ENCODE peak calls at places on chromosomes 5 and 9, in six cellular contexts. B, O, U, V, G and T are unnamed samples.

GRCh38 chr5:150645070-150645700 is 4.7 kb downstream of the SYNPO start:
- DNase-seq in O (no peak), B (no peak), G (peak), U (peak), V (no peak), T (no peak)

GRCh38 chr5:124956471-124957029 is 210.1 kb upstream of the ZNF608 start:
- DNase-seq in G (no peak), B (no peak), O (no peak), V (no peak), U (no peak), T (no peak)

GRCh38 chr5:127011151-127011550 is 19.2 kb downstream of the MARCHF3 start:
- DNase-seq in B (no peak), O (no peak), V (no peak), U (peak), G (no peak), T (no peak)

GRCh38 chr5:149633671-149634350 is 52.5 kb downstream of the ARHGEF37 start:
- DNase-seq in B (no peak), O (no peak), U (peak), V (no peak), G (peak), T (no peak)

GRCh38 chr9:129270205-129270604 is 92.1 kb upstream of the IER5L start:
- DNase-seq in U (no peak), G (no peak), B (no peak), O (peak), V (peak), T (peak)

GRCh38 chr5:62779010-62779422 is 200.4 kb downstream of the LRRC70 start:
- DNase-seq in G (no peak), V (peak), B (no peak), U (peak), O (peak), T (peak)

GRCh38 chr9:102479191-102479590 is 515.9 kb upstream of the CYLC2 start:
- DNase-seq in U (peak), O (no peak), V (no peak), B (no peak), G (no peak), T (no peak)

GRCh38 chr5:27377626-27378025 is 339.2 kb upstream of the CDH9 start:
- DNase-seq in B (no peak), G (no peak), V (no peak), U (no peak), O (no peak), T (no peak)

GRCh38 chr5:1402611-1403255 is 42.5 kb downstream of the SLC6A3 start:
- DNase-seq in B (no peak), V (no peak), U (no peak), G (no peak), O (no peak), T (no peak)

GRCh38 chr5:42656661-42657035 is 100.0 kb upstream of the CCDC152 start:
- DNase-seq in U (peak), V (peak), G (no peak), O (no peak), B (no peak), T (no peak)

GRCh38 chr5:172939045-172939444 is 20.2 kb upstream of the RPL26L1 start:
- DNase-seq in O (no peak), U (peak), G (no peak), V (no peak), B (no peak), T (no peak)

GRCh38 chr5:127958421-127959011 is 125.0 kb upstream of the SLC12A2 start:
- DNase-seq in B (no peak), O (no peak), V (no peak), U (peak), G (no peak), T (no peak)

GRCh38 chr5:77635617-77636422 is 2.7 kb downstream of the OTP start:
- DNase-seq in O (no peak), B (no peak), G (no peak), V (no peak), U (peak), T (no peak)

GRCh38 chr9:20640331-20641187 is 18.3 kb upstream of the MLLT3 start:
- DNase-seq in U (peak), G (peak), B (peak), O (peak), V (peak), T (peak)

GRCh38 chr5:96880402-96881164 is 4.3 kb downstream of the ERAP2 start:
- DNase-seq in B (no peak), O (no peak), V (no peak), U (peak), G (no peak), T (no peak)

GRCh38 chr5:115378754-115379153 is 82.3 kb upstream of the CCDC112 start:
- DNase-seq in B (no peak), G (no peak), V (no peak), O (no peak), U (no peak), T (no peak)

GRCh38 chr9:92234503-92234902 is 59.0 kb downstream of the IARS1 start:
- DNase-seq in V (no peak), U (no peak), G (no peak), O (no peak), B (no peak), T (no peak)

GRCh38 chr5:132260051-132260450 is 2.6 kb downstream of the PDLIM4 start:
- DNase-seq in G (no peak), V (no peak), B (no peak), U (peak), O (no peak), T (no peak)

GRCh38 chr5:146796911-146797310 is 81.6 kb downstream of the PPP2R2B start:
- DNase-seq in V (no peak), U (no peak), B (no peak), G (no peak), O (no peak), T (no peak)

GRCh38 chr9:129182625-129183494 is 4.8 kb upstream of the IER5L start:
- DNase-seq in U (peak), B (no peak), G (no peak), V (no peak), O (peak), T (no peak)

GRCh38 chr9:133943781-133944745 is 48.1 kb downstream of the VAV2 start:
- DNase-seq in V (peak), G (peak), U (no peak), B (no peak), O (no peak), T (no peak)

GRCh38 chr5:89064054-89064453 is 181.1 kb upstream of the MEF2C start:
- DNase-seq in G (no peak), B (no peak), U (no peak), O (peak), V (no peak), T (no peak)

GRCh38 chr9:133786936-133787748 is 49.0 kb upstream of the SARDH start:
- DNase-seq in B (no peak), V (no peak), G (no peak), O (no peak), U (no peak), T (no peak)

GRCh38 chr9:124443625-124444024 is 6.6 kb upstream of the ADGRD2 start:
- DNase-seq in B (no peak), V (no peak), O (no peak), U (no peak), G (peak), T (no peak)

GRCh38 chr9:129746092-129746760 is 6.6 kb downstream of the PTGES start:
- DNase-seq in V (no peak), O (no peak), B (no peak), G (no peak), U (no peak), T (no peak)

GRCh38 chr5:170503970-170504525 is at the start of gene KCNIP1:
- DNase-seq in U (no peak), O (no peak), G (no peak), B (peak), V (no peak), T (no peak)

GRCh38 chr5:134438641-134439621 is 27.2 kb upstream of the CDKN2AIPNL start:
- DNase-seq in G (peak), V (no peak), B (peak), O (no peak), U (peak), T (no peak)
- TF ChIP-seq CTCF in G (no peak), V (no peak), B (no peak), O (no peak), U (no peak), T (no peak)

DNA sequence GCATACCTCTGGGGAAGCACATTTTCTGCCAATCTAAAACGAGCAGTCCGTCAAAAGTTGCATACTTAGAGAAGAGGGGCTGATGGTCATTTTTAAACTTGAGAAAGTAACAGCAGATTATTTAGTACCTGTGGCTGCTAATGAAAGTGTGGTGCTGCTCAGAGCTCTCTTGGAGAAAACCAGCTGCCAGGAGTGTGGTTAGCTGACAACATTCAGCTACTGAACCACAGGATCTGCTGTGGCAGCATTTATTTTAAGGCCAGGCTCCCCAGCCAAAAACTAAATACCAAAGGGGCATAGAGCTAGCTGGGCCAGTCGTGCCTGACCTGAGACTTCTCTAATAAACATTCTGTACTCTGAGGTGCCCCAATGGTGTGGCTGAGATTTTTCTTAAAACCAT is 203.6 kb downstream of the EDIL3 start:
- DNase-seq in U (no peak), B (no peak), G (no peak), O (peak), V (no peak), T (no peak)
- TF ChIP-seq CTCF in U (no peak), B (no peak), G (no peak), O (no peak), V (no peak), T (no peak)

GRCh38 chr5:135163964-135164363 is 129.9 kb upstream of the PITX1 start:
- DNase-seq in G (no peak), O (no peak), B (no peak), U (no peak), V (no peak), T (no peak)

GRCh38 chr5:135159626-135160025 is 125.6 kb upstream of the PITX1 start:
- DNase-seq in O (no peak), B (no peak), U (no peak), V (no peak), G (no peak), T (no peak)

GRCh38 chr5:135163391-135163790 is 129.4 kb upstream of the PITX1 start:
- DNase-seq in B (no peak), V (no peak), U (no peak), O (no peak), G (no peak), T (no peak)

GRCh38 chr5:135160036-135160675 is 126.1 kb upstream of the PITX1 start:
- DNase-seq in G (no peak), B (no peak), V (no peak), O (no peak), U (no peak), T (no peak)

DNA sequence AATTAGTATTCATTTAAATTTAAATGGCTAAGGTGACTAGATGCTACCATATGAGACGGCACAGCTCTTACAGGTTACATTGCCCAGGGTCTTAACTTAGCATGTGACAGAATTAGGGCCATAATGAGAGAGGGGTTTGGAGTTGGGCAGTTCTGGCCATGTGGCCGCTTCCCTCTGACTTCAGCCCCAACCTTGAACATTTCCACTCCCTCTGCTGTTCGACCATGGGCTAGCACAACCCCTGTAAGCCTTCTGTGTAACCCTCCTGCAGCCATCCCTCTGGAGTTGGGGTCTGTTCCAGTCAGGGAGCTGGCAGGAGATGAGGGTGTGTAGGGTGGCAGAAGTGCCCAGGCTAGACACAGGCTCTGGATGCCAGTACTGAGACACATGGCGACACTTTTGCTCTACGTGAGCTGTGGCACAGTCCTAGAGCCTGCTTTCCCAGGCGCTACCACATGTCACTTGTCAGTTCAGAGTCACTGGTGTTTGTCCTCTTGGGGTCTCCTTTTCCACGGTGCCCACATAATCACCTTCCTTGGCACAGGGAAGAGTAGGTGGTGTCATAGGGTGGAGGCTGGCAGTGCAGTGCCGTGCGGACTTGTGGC is 128.7 kb upstream of the PITX1 start:
- DNase-seq in V (no peak), B (no peak), G (no peak), U (no peak), O (no peak), T (no peak)
- TF ChIP-seq CTCF in V (peak), B (no peak), G (no peak), U (peak), O (no peak), T (no peak)

DNA sequence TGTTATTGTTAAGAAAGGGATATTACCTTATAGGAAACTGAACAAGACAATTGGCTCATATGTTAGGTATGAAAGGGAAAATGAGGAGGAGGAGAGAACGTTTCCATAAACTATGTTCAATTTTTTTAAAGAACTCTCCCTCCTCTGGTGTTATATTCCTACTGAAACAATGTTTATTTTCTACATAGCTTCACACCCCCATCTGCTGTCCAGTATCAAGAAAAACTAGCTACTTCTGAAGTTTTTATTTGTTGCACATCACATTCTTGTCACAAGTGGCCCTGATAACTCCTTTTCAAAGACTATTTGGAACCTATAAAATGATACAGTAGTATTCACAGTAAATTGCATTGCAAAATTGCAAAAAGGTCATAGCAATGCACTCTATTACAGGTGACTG is 223.4 kb upstream of the FAM174A start:
- DNase-seq in U (peak), G (no peak), O (no peak), B (no peak), V (no peak), T (no peak)
- TF ChIP-seq CTCF in U (peak), G (no peak), O (no peak), B (no peak), V (no peak), T (no peak)

GRCh38 chr5:151683936-151684586 is 2.7 kb downstream of the SPARC start:
- DNase-seq in B (no peak), U (no peak), O (no peak), V (no peak), G (no peak), T (no peak)

GRCh38 chr5:151682751-151683331 is 3.9 kb downstream of the SPARC start:
- DNase-seq in U (no peak), B (no peak), G (no peak), V (no peak), O (no peak), T (no peak)

GRCh38 chr5:151680944-151681427 is 5.7 kb downstream of the SPARC start:
- DNase-seq in V (no peak), U (no peak), O (no peak), G (peak), B (no peak), T (no peak)

GRCh38 chr5:151683444-151683843 is 3.3 kb downstream of the SPARC start:
- DNase-seq in U (no peak), O (no peak), V (no peak), G (no peak), B (no peak), T (no peak)

DNA sequence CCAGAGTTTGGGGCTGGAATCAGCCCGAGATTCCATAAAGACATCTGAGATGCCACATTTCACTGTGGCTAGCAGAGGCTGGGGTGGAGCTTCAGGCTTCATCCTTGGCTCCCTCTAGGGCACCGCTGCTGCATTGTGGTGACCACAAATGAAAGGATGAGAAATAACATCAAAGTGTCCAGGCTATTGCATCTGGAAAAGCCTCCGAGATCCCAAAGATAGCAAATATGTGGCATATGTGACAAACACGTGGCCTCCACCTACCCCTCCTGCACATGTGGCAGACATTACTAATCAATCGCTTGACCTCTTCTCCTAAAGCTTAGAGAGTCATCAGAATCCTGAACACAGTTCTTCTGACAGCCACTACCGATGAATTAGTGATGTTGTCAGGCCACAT is 4.5 kb downstream of the SPARC start:
- DNase-seq in O (no peak), V (no peak), U (no peak), B (no peak), G (no peak), T (no peak)
- TF ChIP-seq CTCF in O (no peak), V (no peak), U (no peak), B (no peak), G (no peak), T (no peak)

DNA sequence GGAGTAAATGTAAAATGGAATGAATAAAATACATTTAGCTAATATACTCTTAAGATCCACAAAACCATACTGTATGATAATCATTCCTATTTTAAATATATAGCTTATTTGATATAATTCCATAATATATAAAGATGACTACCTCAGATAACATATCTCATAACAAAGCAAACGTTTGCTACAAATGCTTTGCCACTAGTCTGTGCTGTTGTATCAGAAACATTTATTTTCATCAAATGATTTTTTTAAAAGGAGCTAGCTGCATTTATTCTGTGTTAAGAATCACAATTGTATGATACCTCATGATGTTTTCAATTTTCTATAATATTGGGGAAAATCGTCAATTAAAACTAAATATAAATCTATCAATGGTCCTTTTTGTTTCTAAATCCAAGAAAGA is 567.2 kb downstream of the PTPRD start:
- DNase-seq in G (no peak), U (peak), V (peak), O (no peak), B (no peak), T (no peak)
- TF ChIP-seq CTCF in G (no peak), U (peak), V (peak), O (no peak), B (peak), T (no peak)

DNA sequence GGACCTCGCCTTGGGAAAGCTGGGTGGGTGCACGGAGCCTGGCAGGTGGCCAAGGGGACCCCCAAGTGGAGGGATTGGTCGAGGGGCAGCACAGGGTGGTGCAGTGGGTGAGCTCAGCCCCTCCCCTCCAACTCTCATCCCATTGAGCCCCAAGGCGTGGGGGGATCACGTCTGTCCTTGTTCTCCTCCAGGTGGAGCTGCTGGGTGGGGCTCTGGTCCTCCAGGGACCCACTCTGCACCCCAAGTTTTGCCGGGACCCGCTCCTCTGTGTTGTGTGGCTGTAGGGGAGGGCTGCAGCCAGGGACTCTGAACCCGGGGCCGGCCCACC is 3.6 kb upstream of the FUT7 start:
- DNase-seq in G (no peak), B (no peak), U (no peak), V (no peak), O (no peak), T (no peak)
- TF ChIP-seq CTCF in G (no peak), B (no peak), U (peak), V (peak), O (no peak), T (peak)